ENCODE peak calls at places on chromosomes 3 and 15, in seven cellular contexts. I is neuronal stem cell, P is H9, C is H1, X is IMR-90, Y is mesenchymal stem cell, N is trophoblast cell. M is an unnamed sample.

GRCh38 chr3:38738630-38739395 is 77.2 kb downstream of the SCN10A start:
- DNase-seq in N (peak), C (peak), P (peak), I (peak), Y (peak), X (peak), M (peak)

GRCh38 chr3:158109804-158110657 is at the start of gene RSRC1:
- DNase-seq in I (no peak), N (peak), P (peak), Y (peak), X (peak), C (no peak), M (peak)

GRCh38 chr15:80875568-80875967 is 96.4 kb downstream of the CEMIP start:
- DNase-seq in X (no peak), I (no peak), N (no peak), C (no peak), P (no peak), Y (no peak), M (no peak)

GRCh38 chr3:14520967-14521366 is 19.2 kb downstream of the GRIP2 start:
- DNase-seq in I (no peak), Y (no peak), X (no peak), N (peak), P (peak), C (no peak), M (no peak)

GRCh38 chr3:34683851-34684250 is 885.4 kb downstream of the PDCD6IP start:
- DNase-seq in Y (peak), C (peak), X (peak), P (peak), N (peak), I (peak), M (peak)

GRCh38 chr15:34109775-34110663 is 8.1 kb downstream of the PGBD4 start:
- DNase-seq in I (no peak), P (no peak), N (peak), X (peak), C (no peak), Y (peak), M (peak)

GRCh38 chr3:108221403-108221802 is 821 bp downstream of the IFT57 start:
- DNase-seq in N (no peak), C (no peak), Y (peak), X (no peak), I (no peak), P (no peak), M (peak)

GRCh38 chr3:45842851-45843625 is 1.1 kb upstream of the LZTFL1 start:
- DNase-seq in N (peak), Y (no peak), C (no peak), X (no peak), P (no peak), I (no peak), M (no peak)

GRCh38 chr15:85558747-85559327 is 178.4 kb downstream of the AKAP13 start:
- DNase-seq in C (no peak), X (no peak), P (no peak), N (no peak), I (no peak), Y (no peak), M (no peak)

GRCh38 chr3:184289426-184289938 is 9.6 kb upstream of the PSMD2 start:
- DNase-seq in I (peak), P (peak), C (peak), X (peak), Y (peak), N (no peak), M (peak)

GRCh38 chr3:43866529-43867353 is 176.0 kb downstream of the ABHD5 start:
- DNase-seq in I (no peak), X (peak), N (no peak), C (no peak), Y (peak), P (no peak), M (no peak)

GRCh38 chr15:98823012-98823458 is 174.7 kb downstream of the IGF1R start:
- DNase-seq in Y (peak), P (peak), C (peak), I (no peak), X (peak), N (no peak), M (peak)

GRCh38 chr3:16399473-16399872 is 114.0 kb downstream of the RFTN1 start:
- DNase-seq in I (no peak), Y (peak), N (peak), X (peak), P (peak), C (no peak), M (peak)

GRCh38 chr15:58136731-58137130 is 1.4 kb upstream of the AQP9 start:
- DNase-seq in C (no peak), I (no peak), P (no peak), X (no peak), N (peak), Y (no peak), M (no peak)

GRCh38 chr3:171231361-171231760 is 204.8 kb upstream of the SLC2A2 start:
- DNase-seq in I (no peak), N (no peak), P (no peak), Y (no peak), C (no peak), X (no peak), M (no peak)

GRCh38 chr3:135454890-135455289 is 510.6 kb upstream of the PPP2R3A start:
- DNase-seq in X (no peak), Y (no peak), N (no peak), P (no peak), C (no peak), I (no peak), M (no peak)

GRCh38 chr3:39344746-39345344 is 15.3 kb downstream of the CCR8 start:
- DNase-seq in P (no peak), N (no peak), I (no peak), X (no peak), C (no peak), Y (no peak), M (no peak)

GRCh38 chr3:158908187-158908762 is 106.4 kb downstream of the MFSD1 start:
- DNase-seq in X (no peak), P (no peak), I (no peak), Y (no peak), N (no peak), C (no peak), M (no peak)

GRCh38 chr3:139668332-139668731 is 9.4 kb downstream of the NMNAT3 start:
- DNase-seq in Y (no peak), P (no peak), N (no peak), X (no peak), I (no peak), C (no peak), M (no peak)

GRCh38 chr3:138850151-138850550 is 15.4 kb upstream of the PIK3CB start:
- DNase-seq in Y (peak), P (no peak), N (no peak), C (no peak), X (peak), I (no peak), M (peak)

GRCh38 chr3:126267169-126267975 is 87.0 kb upstream of the ALDH1L1 start:
- DNase-seq in X (peak), C (peak), N (peak), P (peak), I (peak), Y (peak), M (peak)

GRCh38 chr15:40767838-40768491 is 1.8 kb upstream of the C15orf62 start:
- DNase-seq in P (no peak), C (no peak), X (no peak), Y (no peak), N (no peak), I (no peak), M (no peak)

GRCh38 chr3:31004025-31004678 is 109.7 kb upstream of the GADL1 start:
- DNase-seq in I (no peak), N (peak), Y (peak), C (no peak), X (peak), P (no peak), M (no peak)

GRCh38 chr3:155270485-155271342 is 22.8 kb downstream of the STRIT1 start:
- DNase-seq in Y (no peak), C (no peak), X (no peak), N (peak), I (no peak), P (peak), M (peak)

GRCh38 chr3:35498506-35499210 is 140.7 kb upstream of the ARPP21 start:
- DNase-seq in Y (no peak), I (no peak), P (no peak), X (no peak), N (peak), C (no peak), M (no peak)

GRCh38 chr15:89964555-89964954 is 36.6 kb upstream of the ZNF710 start:
- DNase-seq in C (no peak), X (no peak), P (no peak), Y (no peak), I (no peak), N (no peak), M (no peak)

GRCh38 chr3:10759495-10759894 is 56.5 kb upstream of the SLC6A11 start:
- DNase-seq in X (no peak), C (no peak), N (no peak), Y (no peak), P (no peak), I (no peak), M (no peak)

GRCh38 chr3:94336076-94336741 is 273.3 kb downstream of the NSUN3 start:
- DNase-seq in P (peak), Y (peak), C (no peak), I (peak), X (peak), N (no peak), M (peak)

GRCh38 chr3:146024260-146024659 is 136.7 kb downstream of the PLOD2 start:
- DNase-seq in P (no peak), X (no peak), I (no peak), N (no peak), C (no peak), Y (no peak), M (no peak)

GRCh38 chr3:7875858-7876442 is 625.7 kb upstream of the LMCD1 start:
- DNase-seq in P (no peak), C (no peak), X (no peak), Y (no peak), N (peak), I (no peak), M (peak)

GRCh38 chr3:58414538-58415197 is 19.0 kb downstream of the PDHB start:
- DNase-seq in P (no peak), Y (peak), N (peak), X (peak), C (no peak), I (peak), M (peak)

GRCh38 chr3:157061271-157061670 is 98.7 kb downstream of the CCNL1 start:
- DNase-seq in I (no peak), Y (no peak), P (no peak), C (no peak), N (no peak), X (no peak), M (no peak)

GRCh38 chr3:149895339-149895738 is 75.4 kb downstream of the PFN2 start:
- DNase-seq in I (no peak), C (no peak), N (no peak), X (no peak), P (no peak), Y (no peak), M (peak)

GRCh38 chr3:115862824-115863223 is 239.5 kb downstream of the GAP43 start:
- DNase-seq in N (no peak), X (no peak), Y (no peak), P (peak), I (no peak), C (no peak), M (no peak)

GRCh38 chr3:126083511-126083912 is 412 bp downstream of the SLC41A3 start:
- DNase-seq in Y (peak), I (peak), X (peak), P (peak), N (peak), C (no peak), M (peak)

GRCh38 chr3:20945892-20946291 is 759.9 kb upstream of the SGO1 start:
- DNase-seq in P (no peak), Y (no peak), C (no peak), N (no peak), I (no peak), X (no peak), M (no peak)

GRCh38 chr15:76398702-76399101 is 62.1 kb downstream of the ISL2 start:
- DNase-seq in C (no peak), N (no peak), I (no peak), X (no peak), P (no peak), Y (no peak), M (no peak)

GRCh38 chr15:36449662-36450145 is 129.7 kb upstream of the CDIN1 start:
- DNase-seq in C (no peak), X (peak), P (no peak), Y (no peak), I (no peak), N (no peak), M (no peak)

GRCh38 chr15:42034628-42035177 is 13.9 kb upstream of the PLA2G4E start:
- DNase-seq in N (no peak), P (no peak), C (no peak), X (no peak), Y (no peak), I (no peak), M (no peak)

GRCh38 chr15:42033214-42033873 is 12.5 kb upstream of the PLA2G4E start:
- DNase-seq in Y (no peak), P (no peak), N (no peak), C (no peak), X (no peak), I (no peak), M (no peak)

GRCh38 chr15:42035362-42035761 is 14.5 kb upstream of the PLA2G4E start:
- DNase-seq in I (no peak), C (no peak), X (peak), Y (no peak), P (peak), N (no peak), M (peak)

GRCh38 chr15:42031211-42031915 is 10.5 kb upstream of the PLA2G4E start:
- DNase-seq in Y (no peak), I (no peak), N (no peak), P (no peak), C (no peak), X (no peak), M (no peak)

GRCh38 chr15:42032376-42033213 is 11.8 kb upstream of the PLA2G4E start:
- DNase-seq in X (no peak), I (no peak), P (no peak), C (no peak), N (no peak), Y (no peak), M (no peak)
- H2BK120ac ChIP-seq in X (no peak), I (no peak), P (no peak), C (no peak), N (no peak), Y (no peak), M (no peak)

DNA sequence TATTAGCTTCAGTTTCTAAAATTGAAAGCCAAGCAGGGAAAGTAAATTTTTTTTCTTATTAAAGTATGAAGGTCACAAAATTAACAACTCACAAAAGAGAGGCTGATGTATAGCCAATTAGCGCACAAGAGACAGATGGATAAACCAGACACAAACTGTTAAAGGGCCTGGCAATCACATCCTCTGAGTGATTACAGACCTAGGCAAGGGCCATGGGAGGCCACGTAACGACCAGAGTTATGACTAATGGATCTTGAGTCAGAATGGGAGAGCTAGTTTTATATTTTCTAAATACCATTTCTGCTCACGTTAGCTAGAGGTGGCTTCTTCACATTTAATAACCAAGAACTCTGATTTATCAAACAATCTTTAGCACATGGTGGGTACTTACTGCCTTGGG is 17.8 kb upstream of the SCAMP5 start:
- DNase-seq in N (no peak), C (no peak), I (no peak), P (no peak), X (no peak), Y (no peak), M (no peak)
- H2AK5ac ChIP-seq in N (no peak), C (no peak), I (no peak), P (no peak), X (no peak), Y (no peak), M (no peak)

DNA sequence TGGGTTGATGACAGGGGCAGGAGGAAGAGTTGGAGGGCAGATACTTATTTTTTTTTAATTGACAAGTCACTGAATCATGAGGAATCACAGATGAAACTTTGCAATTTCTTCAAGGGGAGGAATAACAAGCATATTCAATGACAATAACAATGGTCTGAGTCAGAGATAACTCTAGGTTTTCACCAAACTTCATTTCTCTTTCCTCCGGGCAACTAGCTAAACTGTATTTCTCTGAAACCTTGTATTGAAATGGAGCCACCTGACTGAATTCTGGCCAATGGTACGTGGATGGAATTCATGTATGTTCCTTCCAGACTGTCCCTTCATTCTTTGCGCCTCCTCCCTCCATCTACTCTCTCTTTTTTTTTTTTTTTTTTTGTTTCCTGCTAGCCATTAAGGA is 495.3 kb downstream of the OTOL1 start:
- DNase-seq in Y (no peak), C (no peak), N (no peak), X (no peak), I (no peak), P (no peak), M (no peak)
- H2BK120ac ChIP-seq in Y (no peak), C (no peak), N (no peak), X (no peak), I (no peak), P (no peak), M (no peak)

GRCh38 chr3:197892162-197892561 is 57.8 kb upstream of the RPL35A start:
- DNase-seq in Y (no peak), N (no peak), I (no peak), P (no peak), C (no peak), X (no peak), M (no peak)
- H2AK5ac ChIP-seq in Y (no peak), N (no peak), I (no peak), P (no peak), C (no peak), X (no peak), M (no peak)

GRCh38 chr15:56472278-56472677 is 7.3 kb upstream of the MNS1 start:
- DNase-seq in I (no peak), X (no peak), Y (no peak), C (no peak), P (no peak), N (no peak), M (no peak)
- H2BK120ac ChIP-seq in I (no peak), X (no peak), Y (no peak), C (no peak), P (no peak), N (no peak), M (no peak)

GRCh38 chr3:179227349-179227748 is 23.6 kb downstream of the KCNMB3 start:
- DNase-seq in P (no peak), C (no peak), Y (peak), X (peak), N (no peak), I (no peak), M (peak)

GRCh38 chr3:179236676-179237301 is 14.1 kb downstream of the KCNMB3 start:
- DNase-seq in I (no peak), N (no peak), X (no peak), C (no peak), P (no peak), Y (peak), M (no peak)

GRCh38 chr3:179234244-179234643 is 16.7 kb downstream of the KCNMB3 start:
- DNase-seq in P (no peak), N (peak), C (no peak), I (no peak), X (peak), Y (peak), M (no peak)

GRCh38 chr3:179229177-179229576 is 21.7 kb downstream of the KCNMB3 start:
- DNase-seq in C (no peak), P (no peak), Y (no peak), X (no peak), N (no peak), I (no peak), M (peak)

GRCh38 chr3:179233043-179233442 is 17.9 kb downstream of the KCNMB3 start:
- DNase-seq in N (no peak), I (no peak), P (no peak), X (no peak), Y (no peak), C (no peak), M (no peak)
- H2AK5ac ChIP-seq in N (no peak), I (no peak), P (no peak), X (no peak), Y (no peak), C (no peak), M (no peak)

M was measured in mesendoderm.